ENCODE peak calls at places on chromosomes 12 and 14, in seven cellular contexts. X is HEK293T; L is stimulated activated CD4-positive, alpha-beta T cell treated with anti-CD3 and anti-CD28 coated beads, Interleukin-4, amount 100 ng/mL, for 24 hours; R is bronchial epithelial cell; S is AG10803; J is esophagus squamous epithelium; A is ureter. G is an unnamed sample.

GRCh38 chr12:105922670-105923102 is 216.1 kb downstream of the NUAK1 start:
- DNase-seq in A (no peak), S (peak; percentile 78), X (no peak), L (no peak), R (peak; percentile 76), J (no peak), G (no peak)

GRCh38 chr12:83574142-83574541 is 887.4 kb downstream of the TMTC2 start:
- DNase-seq in A (no peak), X (no peak), S (no peak), L (no peak), R (peak; percentile 4), J (no peak), G (no peak)

GRCh38 chr12:32201996-32202395 is 95.3 kb downstream of the BICD1 start:
- DNase-seq in R (no peak), L (no peak), A (no peak), S (no peak), X (no peak), J (no peak), G (no peak)

GRCh38 chr14:58287607-58288042 is 10.7 kb upstream of the ARID4A start:
- DNase-seq in A (no peak), J (no peak), X (no peak), R (no peak), S (no peak), L (no peak), G (no peak)

GRCh38 chr14:54730156-54730961 is 163.4 kb downstream of the SAMD4A start:
- DNase-seq in A (no peak), L (peak; percentile 38), J (no peak), R (peak; percentile 33), X (no peak), S (peak; percentile 98), G (peak; percentile 55)

GRCh38 chr12:69835048-69835447 is 10.0 kb downstream of the MYRFL start:
- DNase-seq in X (no peak), S (no peak), A (no peak), J (no peak), L (no peak), R (no peak), G (no peak)

GRCh38 chr12:102095677-102096263 is 24.1 kb downstream of the NUP37 start:
- DNase-seq in X (peak; percentile 15), R (peak; percentile 41), L (no peak), S (peak; percentile 25), A (no peak), J (no peak), G (no peak)

GRCh38 chr12:6550294-6551062 is 5.4 kb downstream of the IFFO1 start:
- DNase-seq in A (no peak), R (no peak), X (no peak), J (no peak), S (no peak), L (no peak), G (no peak)

GRCh38 chr12:118034429-118035193 is 18.1 kb downstream of the RFC5 start:
- DNase-seq in S (peak; percentile 80), A (no peak), R (peak; percentile 56), J (no peak), L (no peak), X (no peak), G (no peak)

GRCh38 chr12:63889236-63889635 is 44.7 kb downstream of the SRGAP1 start:
- DNase-seq in S (peak; percentile 60), R (peak; percentile 21), J (no peak), L (no peak), X (no peak), A (no peak), G (no peak)

GRCh38 chr12:46661161-46661845 is 164.5 kb downstream of the SLC38A4 start:
- DNase-seq in R (peak; percentile 89), J (no peak), S (peak; percentile 90), A (no peak), X (peak; percentile 45), L (no peak), G (peak; percentile 41)

GRCh38 chr12:102496571-102496970 is 16.2 kb upstream of the IGF1 start:
- DNase-seq in L (no peak), X (no peak), A (no peak), J (no peak), S (peak; percentile 65), R (no peak), G (no peak)

GRCh38 chr14:22264759-22265158 is 324.3 kb downstream of the DAD1 start:
- DNase-seq in S (no peak), L (no peak), A (no peak), J (no peak), X (no peak), R (no peak), G (no peak)

GRCh38 chr14:103733651-103734050 is 18.0 kb downstream of the ZFYVE21 start:
- DNase-seq in S (no peak), J (no peak), L (no peak), X (no peak), A (no peak), R (peak; percentile 57), G (no peak)

GRCh38 chr12:180445-180844 is 33.5 kb downstream of the SLC6A12 start:
- DNase-seq in L (no peak), A (no peak), X (no peak), J (no peak), R (no peak), S (no peak), G (peak; percentile 43)

GRCh38 chr12:100926669-100927248 is 132.2 kb downstream of the ANO4 start:
- DNase-seq in J (no peak), A (no peak), R (peak; percentile 47), S (peak; percentile 12), X (peak; percentile 23), L (no peak), G (no peak)

GRCh38 chr12:119202121-119202527 is 23.4 kb downstream of the HSPB8 start:
- DNase-seq in S (no peak), R (no peak), X (no peak), L (no peak), A (no peak), J (no peak), G (no peak)

GRCh38 chr14:46651526-46652144 is at the start of gene RPL10L:
- DNase-seq in X (no peak), R (no peak), L (no peak), S (no peak), J (no peak), A (no peak), G (no peak)